ENCODE peak calls at places on chromosomes 16 and 17, in nine cellular contexts. V is iPS DF 6.9, O is transverse colon, Q is neural progenitor cell, J is tibial artery, G is GM23248, R is astrocyte, N is mesendoderm, P is ovary. U is an unnamed sample.

GRCh38 chr17:41026668-41027471 is at the start of gene KRTAP1-5:
- DNase-seq in V (no peak), O (no peak), Q (no peak), J (no peak), G (peak; percentile 82), R (peak; percentile 74), N (no peak), P (no peak), U (no peak)

GRCh38 chr17:2904135-2904534 is 107.9 kb downstream of the RAP1GAP2 start:
- DNase-seq in V (no peak), O (peak; percentile 22), Q (peak; percentile 56), J (no peak), G (peak; percentile 58), R (peak; percentile 22), N (peak; percentile 67), P (no peak), U (no peak)

GRCh38 chr17:75827291-75828050 is 16.7 kb downstream of the UNC13D start:
- DNase-seq in V (peak; percentile 48), O (peak; percentile 65), Q (peak; percentile 87), J (peak; percentile 59), G (peak; percentile 73), R (peak; percentile 29), N (peak; percentile 92), P (peak; percentile 68), U (no peak)

GRCh38 chr17:43556292-43556691 is 10.2 kb upstream of the ETV4 start:
- DNase-seq in V (no peak), O (peak; percentile 79), Q (no peak), J (peak; percentile 70), G (peak; percentile 93), R (no peak), N (no peak), P (no peak), U (peak; percentile 66)

GRCh38 chr17:81164464-81165245 is 652 bp upstream of the PVALEF start:
- DNase-seq in V (no peak), O (no peak), Q (peak; percentile 33), J (no peak), G (no peak), R (no peak), N (no peak), P (no peak), U (no peak)

GRCh38 chr16:80974649-80975376 is 31.9 kb downstream of the CMC2 start:
- DNase-seq in V (no peak), O (no peak), Q (peak; percentile 18), J (no peak), G (peak; percentile 25), R (no peak), N (peak; percentile 82), P (no peak), U (no peak)

GRCh38 chr17:59466943-59467801 is 98.2 kb upstream of the DHX40 start:
- DNase-seq in V (no peak), O (peak; percentile 15), Q (peak; percentile 19), J (no peak), G (no peak), R (no peak), N (peak; percentile 18), P (no peak), U (no peak)

GRCh38 chr17:36722121-36722902 is 120.9 kb downstream of the MRM1 start:
- DNase-seq in V (no peak), O (peak; percentile 74), Q (peak; percentile 85), J (no peak), G (peak; percentile 42), R (peak; percentile 34), N (peak; percentile 51), P (peak; percentile 47), U (peak; percentile 83)

GRCh38 chr17:14118951-14119350 is 49.6 kb downstream of the COX10 start:
- DNase-seq in V (no peak), O (no peak), Q (no peak), J (no peak), G (no peak), R (no peak), N (no peak), P (no peak), U (no peak)

GRCh38 chr17:74748279-74748528 is 224 bp upstream of the NHERF1 start:
- DNase-seq in V (no peak), O (no peak), Q (no peak), J (no peak), G (no peak), R (peak; percentile 70), N (no peak), P (no peak), U (no peak)

GRCh38 chr17:10875984-10876555 is 38.2 kb upstream of the PIRT start:
- DNase-seq in V (peak; percentile 58), O (peak; percentile 56), Q (peak; percentile 81), J (no peak), G (peak; percentile 46), R (peak; percentile 4), N (peak; percentile 71), P (peak; percentile 28), U (peak; percentile 64)

GRCh38 chr17:67655478-67656148 is 62.1 kb upstream of the NOL11 start:
- DNase-seq in V (no peak), O (no peak), Q (no peak), J (no peak), G (no peak), R (no peak), N (no peak), P (no peak), U (no peak)

GRCh38 chr17:51687887-51688286 is 427.5 kb downstream of the UTP18 start:
- DNase-seq in V (no peak), O (no peak), Q (no peak), J (no peak), G (no peak), R (no peak), N (no peak), P (no peak), U (no peak)

GRCh38 chr17:49699967-49700575 is 7.7 kb downstream of the SLC35B1 start:
- DNase-seq in V (no peak), O (no peak), Q (no peak), J (no peak), G (no peak), R (no peak), N (no peak), P (no peak), U (no peak)

GRCh38 chr17:46121165-46121764 is 72.0 kb downstream of the KANSL1 start:
- DNase-seq in V (no peak), O (no peak), Q (no peak), J (no peak), G (no peak), R (no peak), N (no peak), P (no peak), U (no peak)
- H3K4me1 ChIP-seq in V (peaks cover 2% of the 10 kb centered on the region), O (peaks cover 14% of the 10 kb centered on the region), Q (peaks cover 36% of the 10 kb centered on the region), J (peaks cover 92% of the 10 kb centered on the region), G (peaks cover 9% of the 10 kb centered on the region), R (peaks cover 11% of the 10 kb centered on the region), N (peaks cover 8% of the 10 kb centered on the region), P (peaks cover 22% of the 10 kb centered on the region), U (peaks cover 43% of the 10 kb centered on the region)

GRCh38 chr17:64992325-64992802 is 64.2 kb downstream of the GNA13 start:
- DNase-seq in V (no peak), O (no peak), Q (no peak), J (no peak), G (peak; percentile 80), R (peak; percentile 64), N (peak; percentile 34), P (no peak), U (no peak)

GRCh38 chr17:64993867-64994266 is 62.7 kb downstream of the GNA13 start:
- DNase-seq in V (no peak), O (no peak), Q (no peak), J (no peak), G (no peak), R (no peak), N (no peak), P (no peak), U (no peak)

GRCh38 chr17:64994281-64994680 is 62.3 kb downstream of the GNA13 start:
- DNase-seq in V (no peak), O (no peak), Q (no peak), J (no peak), G (no peak), R (no peak), N (no peak), P (no peak), U (no peak)

GRCh38 chr17:64994781-64995538 is 61.6 kb downstream of the GNA13 start:
- DNase-seq in V (no peak), O (no peak), Q (no peak), J (no peak), G (no peak), R (no peak), N (no peak), P (no peak), U (no peak)

DNA sequence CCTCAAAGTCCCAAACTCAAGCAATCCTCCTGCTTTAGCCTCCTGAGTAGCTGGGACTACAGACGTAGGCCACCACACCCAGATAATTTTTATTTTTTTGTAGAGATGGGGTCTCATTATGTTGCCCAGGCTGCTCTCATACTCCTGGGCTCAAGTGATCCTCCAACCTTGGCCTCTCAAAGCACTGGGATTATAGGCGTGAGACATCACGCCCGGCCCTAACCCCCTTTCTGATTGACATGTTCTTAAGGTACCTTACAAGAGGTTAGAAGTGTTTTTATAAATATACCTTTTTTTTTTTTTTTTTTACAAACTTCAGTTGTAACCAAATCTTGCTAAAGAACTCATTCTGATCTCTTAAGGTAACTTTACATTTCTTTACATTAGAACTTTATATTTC is 64.8 kb downstream of the GNA13 start:
- DNase-seq in V (no peak), O (no peak), Q (no peak), J (no peak), G (no peak), R (no peak), N (no peak), P (no peak), U (no peak)
- H3K4me3 ChIP-seq in V (no peak overlapping the region), O (no peak overlapping the region), Q (no peak overlapping the region), J (no peak overlapping the region), G (no peak overlapping the region), R (no peak overlapping the region), N (no peak overlapping the region), P (no peak overlapping the region), U (no peak overlapping the region)

DNA sequence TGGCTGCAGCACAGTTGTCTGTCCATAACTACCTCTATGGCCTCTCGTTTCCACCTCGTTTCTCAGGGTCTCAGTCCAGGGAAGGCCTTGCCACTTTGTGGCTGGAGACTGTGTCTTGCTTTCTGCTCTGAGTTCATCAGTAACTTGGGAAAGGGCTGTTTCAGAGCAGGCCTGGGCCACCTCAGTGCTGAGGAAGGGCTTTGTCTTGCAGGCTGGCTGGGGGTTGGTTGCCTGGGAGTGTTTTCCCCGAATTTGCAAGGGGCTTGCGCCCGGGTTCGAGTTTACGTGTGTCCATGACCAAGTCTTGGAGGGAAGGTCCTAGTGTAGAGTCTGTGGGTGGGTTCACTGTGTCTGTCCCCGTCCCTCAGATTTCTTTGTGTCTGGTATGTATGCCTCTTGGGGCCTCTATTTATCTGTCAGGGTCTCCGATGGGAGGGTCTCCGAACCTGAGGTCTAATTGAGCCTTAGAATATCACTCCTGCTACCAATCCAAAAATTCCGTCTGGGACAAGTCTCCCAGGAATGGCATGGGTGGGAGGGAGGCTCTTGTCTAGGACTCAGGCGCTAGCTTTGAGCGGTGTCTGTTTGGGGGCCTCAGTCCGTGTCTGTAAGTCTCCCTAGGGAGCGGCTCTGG is 594 bp upstream of the TGFB1I1 start:
- DNase-seq in V (no peak), O (no peak), Q (peak; percentile 28), J (no peak), G (peak; percentile 52), R (no peak), N (peak; percentile 37), P (no peak), U (no peak)
- H3K4me1 ChIP-seq in V (no peaks in the 10 kb centered on the region), O (peaks cover 13% of the 10 kb centered on the region), Q (no peaks in the 10 kb centered on the region), J (peaks cover 30% of the 10 kb centered on the region), G (peaks cover 6% of the 10 kb centered on the region), R (peaks cover 40% of the 10 kb centered on the region), N (no peaks in the 10 kb centered on the region), P (peaks cover 6% of the 10 kb centered on the region), U (peaks cover 10% of the 10 kb centered on the region)

DNA sequence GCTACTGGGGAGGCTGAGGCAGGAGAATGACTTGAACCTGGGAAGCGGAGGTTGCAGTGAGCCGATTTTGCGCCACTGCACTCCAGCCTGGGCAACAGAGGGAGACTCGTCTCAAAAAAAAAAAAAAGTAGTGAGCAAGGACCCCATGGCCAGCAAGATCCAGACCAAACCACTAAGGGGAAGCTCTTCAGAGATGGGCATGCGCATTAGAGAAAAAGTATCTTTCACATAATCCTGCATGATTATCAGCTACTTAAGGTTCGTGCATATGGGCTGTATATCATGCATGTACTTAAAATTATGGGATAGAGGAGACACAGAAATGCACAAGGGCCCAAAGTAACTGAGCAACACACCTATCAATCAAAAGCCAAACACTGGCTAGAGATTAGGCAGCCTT is 10.7 kb upstream of the CCL22 start:
- DNase-seq in V (no peak), O (no peak), Q (no peak), J (no peak), G (no peak), R (no peak), N (no peak), P (no peak), U (no peak)
- H3K4me3 ChIP-seq in V (no peak overlapping the region), O (no peak overlapping the region), Q (no peak overlapping the region), J (no peak overlapping the region), G (no peak overlapping the region), R (no peak overlapping the region), N (no peak overlapping the region), P (no peak overlapping the region), U (no peak overlapping the region)

U was measured in upper lobe of right lung.